ENCODE peak calls at places on chromosomes 7 and 10, in four cellular contexts. J, T, C and R are unnamed samples.

GRCh38 chr7:33334349-33334748 is 205.0 kb downstream of the BBS9 start:
- DNase-seq in T (peak; percentile 22), J (no peak), C (no peak), R (peak; percentile 41)

GRCh38 chr10:87054373-87055295 is 34.5 kb downstream of the FAM25A start:
- DNase-seq in C (no peak), J (no peak), T (peak; percentile 79), R (peak; percentile 27)

GRCh38 chr7:29434405-29434804 is 129.2 kb upstream of the PRR15 start:
- DNase-seq in T (no peak), J (no peak), C (no peak), R (no peak)

GRCh38 chr10:50988792-50989191 is 85.5 kb upstream of the PRKG1 start:
- DNase-seq in J (no peak), T (peak; percentile 63), C (no peak), R (peak; percentile 33)

GRCh38 chr7:105690286-105690915 is 109.1 kb upstream of the EFCAB10 start:
- DNase-seq in T (no peak), J (no peak), C (no peak), R (no peak)

GRCh38 chr10:67669978-67670377 is 26.0 kb downstream of the CTNNA3 start:
- DNase-seq in T (no peak), C (no peak), J (no peak), R (peak; percentile 91)

GRCh38 chr10:101138788-101139420 is 7.8 kb downstream of the TLX1 start:
- DNase-seq in C (no peak), T (no peak), J (no peak), R (no peak)

GRCh38 chr7:32079530-32079929 is 9.3 kb upstream of the PDE1C start:
- DNase-seq in T (no peak), C (no peak), J (no peak), R (no peak)

GRCh38 chr7:74490546-74490945 is 36.8 kb downstream of the GTF2IRD1 start:
- DNase-seq in J (no peak), T (no peak), C (no peak), R (no peak)

GRCh38 chr10:103671126-103671525 is 177.6 kb downstream of the NEURL1 start:
- DNase-seq in T (no peak), C (no peak), J (no peak), R (no peak)

GRCh38 chr10:103672345-103672744 is 178.8 kb downstream of the NEURL1 start:
- DNase-seq in T (no peak), C (no peak), J (no peak), R (no peak)

GRCh38 chr10:103671561-103671960 is 178.1 kb downstream of the NEURL1 start:
- DNase-seq in J (no peak), T (no peak), C (no peak), R (no peak)

GRCh38 chr10:103676058-103676785 is 179.2 kb downstream of the SH3PXD2A start:
- DNase-seq in C (no peak), J (no peak), T (peak; percentile 74), R (no peak)

GRCh38 chr10:103673616-103674015 is 180.1 kb downstream of the NEURL1 start:
- DNase-seq in C (no peak), J (no peak), T (no peak), R (no peak)
- H3K4me1 ChIP-seq in C (no peaks in the 10 kb centered on the region), J (peaks cover 6% of the 10 kb centered on the region), T (peaks cover 34% of the 10 kb centered on the region), R (peaks cover 6% of the 10 kb centered on the region)

GRCh38 chr7:64947252-64948000 is 43.4 kb downstream of the ZNF117 start:
- DNase-seq in C (no peak), T (peak; percentile 13), J (no peak), R (no peak)
- TF ChIP-seq EZH2 in C (no peak), T (no peak), J (no peak), R (peak; percentile 71)

GRCh38 chr10:120466006-120466405 is 9.0 kb downstream of the PLPP4 start:
- DNase-seq in C (no peak), J (no peak), T (no peak), R (no peak)
- H3K79me2 ChIP-seq in C (no peaks in the 10 kb centered on the region), J (no peaks in the 10 kb centered on the region), T (peaks cover 67% of the 10 kb centered on the region), R (peaks cover 10% of the 10 kb centered on the region)

DNA sequence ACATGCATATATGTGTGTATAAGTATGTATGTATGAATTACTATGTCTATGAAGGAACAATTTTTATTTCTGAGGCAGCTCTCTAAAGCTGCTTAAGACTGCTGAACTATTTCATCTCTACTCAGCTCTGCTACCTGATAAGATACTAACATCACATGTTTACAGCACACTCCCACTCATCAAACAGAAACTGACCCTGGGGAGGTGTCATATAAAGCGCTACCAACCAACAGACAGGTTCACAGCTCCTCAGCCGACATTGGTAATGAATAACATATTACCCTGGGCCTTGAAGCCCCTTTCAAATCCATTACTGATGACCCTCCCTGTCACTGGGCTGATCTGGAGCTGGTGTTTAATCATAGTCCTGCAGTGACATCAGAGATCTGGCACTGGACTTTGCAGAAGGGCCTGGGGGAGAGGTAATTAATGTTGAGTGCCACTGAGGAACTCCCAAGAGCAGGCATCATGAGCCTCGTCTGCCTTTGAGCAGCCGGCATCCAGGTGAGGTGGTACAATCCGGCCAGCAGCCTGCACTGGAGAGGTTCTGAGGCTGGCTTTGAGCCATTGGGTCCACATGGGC is 306.6 kb upstream of the NFE2L3 start:
- DNase-seq in T (no peak), C (no peak), J (no peak), R (no peak)
- H3K4me1 ChIP-seq in T (peaks cover 55% of the 10 kb centered on the region), C (peaks cover 30% of the 10 kb centered on the region), J (peaks cover 5% of the 10 kb centered on the region), R (peaks cover 13% of the 10 kb centered on the region)

DNA sequence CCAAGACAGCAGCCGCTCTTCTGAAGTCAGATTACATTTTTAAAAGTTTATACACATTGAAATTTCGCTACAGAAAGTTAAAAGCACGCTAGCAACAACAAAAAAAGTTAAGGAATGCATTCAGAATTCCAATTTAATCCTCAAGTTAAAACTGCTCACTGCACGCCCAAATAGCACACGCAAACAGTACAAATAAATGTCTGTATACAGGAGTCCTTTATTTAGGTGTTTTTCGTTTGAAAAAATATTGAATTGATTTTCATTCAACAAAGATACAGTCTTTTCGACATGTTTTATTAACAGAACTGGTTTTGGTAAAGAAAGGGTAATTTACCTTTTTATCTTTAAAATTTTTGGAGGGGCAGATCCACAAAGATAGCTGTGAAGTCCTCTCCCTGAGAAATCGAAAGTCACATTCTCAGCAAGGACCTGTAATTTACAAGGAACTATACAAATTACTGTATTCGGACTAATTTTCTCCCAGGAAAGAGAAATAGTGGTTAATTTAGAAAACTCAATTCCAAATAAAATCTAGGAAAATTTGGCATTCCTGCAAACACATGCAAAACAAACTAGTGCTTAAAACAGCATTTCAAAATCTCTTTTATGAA is 4.4 kb upstream of the NKX2-3 start:
- DNase-seq in C (no peak), J (no peak), T (no peak), R (no peak)
- TF ChIP-seq EZH2 in C (no peak), J (no peak), T (no peak), R (no peak)

GRCh38 chr10:88108115-88108610 is 244.7 kb downstream of the PTEN start:
- DNase-seq in C (no peak), T (peak; percentile 17), J (no peak), R (no peak)

GRCh38 chr10:88111294-88111693 is 247.9 kb downstream of the PTEN start:
- DNase-seq in J (no peak), C (no peak), T (no peak), R (no peak)

GRCh38 chr10:88110822-88111221 is 247.4 kb downstream of the PTEN start:
- DNase-seq in T (peak; percentile 19), C (no peak), J (no peak), R (no peak)

GRCh38 chr10:88107698-88108097 is 244.3 kb downstream of the PTEN start:
- DNase-seq in T (no peak), J (no peak), C (no peak), R (no peak)

DNA sequence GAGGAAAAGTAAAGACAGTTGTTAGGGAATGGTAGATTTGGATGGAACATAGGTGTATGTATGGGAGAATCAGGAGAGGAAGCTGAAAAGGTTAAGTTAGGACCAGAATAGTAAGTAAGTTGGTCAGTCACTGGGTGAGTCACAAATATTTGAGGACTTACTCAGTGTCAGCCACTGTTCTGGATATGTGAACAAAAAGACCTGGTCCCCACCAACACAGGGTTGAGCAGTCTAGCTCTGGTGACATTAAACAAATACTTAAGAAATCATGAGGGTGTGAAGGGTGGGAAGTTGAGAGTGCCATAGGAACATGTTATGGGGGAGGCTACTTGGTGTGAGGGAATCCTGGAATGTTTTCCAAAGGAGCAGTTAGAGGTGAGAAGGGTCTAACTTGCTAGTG is 246.9 kb downstream of the PTEN start:
- DNase-seq in C (peak; percentile 26), T (peak; percentile 81), J (no peak), R (peak; percentile 12)
- H3K79me2 ChIP-seq in C (no peaks in the 10 kb centered on the region), T (no peaks in the 10 kb centered on the region), J (no peaks in the 10 kb centered on the region), R (no peaks in the 10 kb centered on the region)

GRCh38 chr10:114504769-114505579 is 100.7 kb upstream of the AFAP1L2 start:
- DNase-seq in C (peak; percentile 45), J (no peak), T (peak; percentile 71), R (peak; percentile 99)
- H3K4me1 ChIP-seq in C (peaks cover 59% of the 10 kb centered on the region), J (no peaks in the 10 kb centered on the region), T (peaks cover 6% of the 10 kb centered on the region), R (peaks cover 48% of the 10 kb centered on the region)

GRCh38 chr10:96641896-96642295 is 55.1 kb upstream of the TM9SF3 start:
- DNase-seq in J (no peak), T (no peak), C (no peak), R (no peak)
- TF ChIP-seq EZH2 in J (no peak), T (no peak), C (no peak), R (no peak)

DNA sequence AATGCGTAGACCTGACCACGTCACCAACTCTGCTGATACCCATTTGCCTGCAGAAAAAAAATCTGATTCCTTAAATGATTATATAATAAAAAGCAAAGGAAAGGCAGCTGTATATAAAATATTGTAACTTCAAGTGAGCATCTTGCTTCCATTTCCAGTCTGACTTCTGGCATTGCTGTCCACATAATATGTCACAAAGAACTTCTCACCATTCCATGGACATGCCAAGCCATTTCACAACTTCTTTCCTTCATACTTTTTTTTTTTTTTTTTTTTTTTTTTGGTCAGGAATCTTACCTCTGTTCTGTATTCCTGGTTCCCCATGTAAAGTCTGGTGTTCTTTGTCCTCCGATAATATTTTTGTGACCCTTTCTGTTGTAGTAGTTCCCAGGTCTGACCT is 165.5 kb downstream of the SND1 start:
- DNase-seq in J (no peak), C (no peak), T (peak; percentile 33), R (no peak)
- H3K79me2 ChIP-seq in J (peaks cover 84% of the 10 kb centered on the region), C (peaks cover 76% of the 10 kb centered on the region), T (peaks cover 100% of the 10 kb centered on the region), R (peaks cover 76% of the 10 kb centered on the region)

DNA sequence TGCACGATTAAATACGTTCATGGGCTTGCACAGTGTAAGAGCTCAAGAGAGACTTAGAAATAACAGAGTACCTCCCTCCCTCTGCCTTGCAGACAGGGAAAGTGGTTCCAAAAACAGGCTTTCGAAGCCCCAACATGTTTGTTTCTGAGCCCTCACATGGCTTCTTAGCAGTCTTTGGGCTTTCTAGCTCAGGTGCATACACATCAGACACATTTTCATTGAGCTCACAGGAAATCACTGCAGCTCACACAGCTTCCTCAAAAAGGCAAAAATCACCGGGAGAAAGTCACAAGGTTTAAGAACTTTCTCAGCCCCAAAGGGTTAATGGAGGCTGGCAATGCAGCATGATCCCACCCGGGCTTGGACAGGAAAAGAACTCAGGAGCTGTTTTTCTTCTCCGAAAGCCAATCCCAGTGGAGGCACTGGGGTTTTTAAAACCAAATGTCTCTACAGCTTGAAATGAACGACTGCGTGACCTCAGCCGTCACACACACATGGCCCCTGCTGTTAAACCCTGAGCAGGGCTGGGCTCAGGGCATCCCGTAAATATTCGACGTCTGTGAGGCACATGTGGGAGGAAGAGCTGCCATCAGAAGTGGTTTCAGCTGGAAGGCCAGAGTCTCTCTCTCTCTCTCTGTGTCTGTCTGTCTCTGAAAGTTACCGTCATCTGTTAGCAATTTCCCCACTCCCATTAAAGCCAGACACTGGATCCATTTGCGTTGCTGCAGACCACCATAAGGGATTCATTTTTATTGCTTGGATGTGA is 69.7 kb downstream of the CALML3 start:
- DNase-seq in J (no peak), T (peak; percentile 71), C (no peak), R (peak; percentile 33)
- H3K4me1 ChIP-seq in J (peaks cover 19% of the 10 kb centered on the region), T (peaks cover 43% of the 10 kb centered on the region), C (peaks cover 81% of the 10 kb centered on the region), R (peaks cover 36% of the 10 kb centered on the region)